ENCODE peak calls at places on chromosomes 6 and 20, in ten cellular contexts. S, W, O, Q, I, E, J, H, T and V are unnamed samples.

GRCh38 chr6:168197636-168198301 is 118.8 kb upstream of the FRMD1 start:
- DNase-seq in S (no peak), W (no peak), O (peak; percentile 41), Q (no peak), I (no peak), E (no peak), J (no peak), H (no peak), T (peak; percentile 42), V (no peak)

GRCh38 chr6:92779758-92780157 is 639.6 kb downstream of the EPHA7 start:
- DNase-seq in S (no peak), W (no peak), O (no peak), Q (peak; percentile 58), I (peak; percentile 17), E (no peak), J (no peak), H (no peak), T (no peak), V (no peak)

GRCh38 chr6:111824608-111825337 is 48.5 kb downstream of the FYN start:
- DNase-seq in S (no peak), W (no peak), O (no peak), Q (no peak), I (no peak), E (no peak), J (no peak), H (no peak), T (no peak), V (no peak)

GRCh38 chr6:82248233-82248735 is 740 bp upstream of the IBTK start:
- DNase-seq in S (no peak), W (peak; percentile 42), O (no peak), Q (peak; percentile 73), I (peak; percentile 14), E (peak; percentile 61), J (no peak), H (no peak), T (no peak), V (no peak)

GRCh38 chr6:7047966-7048365 is 59.8 kb upstream of the RREB1 start:
- DNase-seq in S (no peak), W (no peak), O (no peak), Q (no peak), I (peak; percentile 20), E (no peak), J (no peak), H (no peak), T (no peak), V (no peak)

GRCh38 chr6:35096129-35096852 is 44.8 kb downstream of the TCP11 start:
- DNase-seq in S (no peak), W (no peak), O (no peak), Q (no peak), I (no peak), E (no peak), J (no peak), H (no peak), T (no peak), V (no peak)

GRCh38 chr20:13262701-13263335 is 41.7 kb downstream of the ISM1 start:
- DNase-seq in S (no peak), W (no peak), O (no peak), Q (no peak), I (no peak), E (no peak), J (no peak), H (no peak), T (no peak), V (no peak)

GRCh38 chr6:44452725-44453124 is 65.2 kb downstream of the CDC5L start:
- DNase-seq in S (no peak), W (no peak), O (no peak), Q (no peak), I (no peak), E (no peak), J (no peak), H (no peak), T (no peak), V (no peak)

GRCh38 chr6:143098054-143098673 is 37.5 kb downstream of the AIG1 start:
- DNase-seq in S (no peak), W (no peak), O (no peak), Q (no peak), I (no peak), E (no peak), J (no peak), H (no peak), T (no peak), V (no peak)

GRCh38 chr6:133512410-133513016 is 271.4 kb downstream of the EYA4 start:
- DNase-seq in S (no peak), W (peak; percentile 68), O (no peak), Q (peak; percentile 12), I (peak; percentile 37), E (peak; percentile 70), J (no peak), H (no peak), T (no peak), V (no peak)

GRCh38 chr20:62068997-62069396 is 3.3 kb upstream of the TAF4 start:
- DNase-seq in S (no peak), W (peak; percentile 50), O (no peak), Q (peak; percentile 29), I (no peak), E (no peak), J (no peak), H (no peak), T (no peak), V (no peak)

GRCh38 chr20:63117661-63118302 is 98.1 kb downstream of the YTHDF1 start:
- DNase-seq in S (peak; percentile 15), W (no peak), O (no peak), Q (no peak), I (no peak), E (no peak), J (no peak), H (no peak), T (no peak), V (no peak)

GRCh38 chr6:3939559-3939958 is 90.4 kb downstream of the FAM50B start:
- DNase-seq in S (no peak), W (no peak), O (no peak), Q (no peak), I (no peak), E (no peak), J (no peak), H (no peak), T (no peak), V (no peak)
- H3K4me3 ChIP-seq in S (no peak overlapping the region), W (no peak overlapping the region), O (no peak overlapping the region), Q (no peak overlapping the region), I (no peak overlapping the region), E (no peak overlapping the region), J (no peak overlapping the region), H (no peak overlapping the region), T (no peak overlapping the region), V (no peak overlapping the region)

DNA sequence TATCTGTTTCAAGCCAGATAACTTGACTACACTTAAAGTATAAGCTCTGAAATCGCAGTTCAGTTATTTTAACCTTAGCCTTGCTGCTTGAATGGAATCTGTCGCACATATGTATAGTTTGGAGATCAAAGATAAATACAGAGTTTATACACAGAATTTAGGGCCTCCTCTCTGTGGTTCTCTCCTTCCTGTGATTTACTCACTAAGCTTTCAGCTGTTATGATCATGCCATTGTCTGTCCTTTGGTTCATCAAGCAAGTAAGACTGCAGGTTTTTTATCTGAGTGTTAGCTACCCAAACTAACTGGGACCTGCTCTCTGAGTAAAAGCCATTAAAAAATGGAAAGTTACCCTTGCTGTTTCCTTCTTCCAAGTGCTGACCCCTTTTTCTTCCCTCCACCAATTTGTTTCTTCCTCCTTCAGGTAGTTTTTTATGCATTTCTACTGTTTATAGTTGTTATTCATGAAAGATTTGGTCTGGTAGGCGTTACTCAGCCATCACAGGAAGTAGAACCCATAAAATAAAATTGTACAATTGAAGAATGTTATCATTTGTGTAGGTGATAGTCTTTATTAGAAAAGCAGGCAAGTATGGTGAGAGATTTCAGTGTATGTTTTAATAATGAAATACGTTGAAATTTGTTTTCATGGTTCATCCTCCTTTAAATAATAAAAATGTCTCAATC is 33.7 kb upstream of the SUMO4 start:
- DNase-seq in S (no peak), W (no peak), O (no peak), Q (no peak), I (no peak), E (no peak), J (no peak), H (no peak), T (no peak), V (no peak)
- H3K4me1 ChIP-seq in S (peaks cover 11% of the 10 kb centered on the region), W (peaks cover 23% of the 10 kb centered on the region), O (peaks cover 6% of the 10 kb centered on the region), Q (no peaks in the 10 kb centered on the region), I (no peaks in the 10 kb centered on the region), E (no peaks in the 10 kb centered on the region), J (peaks cover 38% of the 10 kb centered on the region), H (peaks cover 51% of the 10 kb centered on the region), T (peaks cover 43% of the 10 kb centered on the region), V (peaks cover 9% of the 10 kb centered on the region)

DNA sequence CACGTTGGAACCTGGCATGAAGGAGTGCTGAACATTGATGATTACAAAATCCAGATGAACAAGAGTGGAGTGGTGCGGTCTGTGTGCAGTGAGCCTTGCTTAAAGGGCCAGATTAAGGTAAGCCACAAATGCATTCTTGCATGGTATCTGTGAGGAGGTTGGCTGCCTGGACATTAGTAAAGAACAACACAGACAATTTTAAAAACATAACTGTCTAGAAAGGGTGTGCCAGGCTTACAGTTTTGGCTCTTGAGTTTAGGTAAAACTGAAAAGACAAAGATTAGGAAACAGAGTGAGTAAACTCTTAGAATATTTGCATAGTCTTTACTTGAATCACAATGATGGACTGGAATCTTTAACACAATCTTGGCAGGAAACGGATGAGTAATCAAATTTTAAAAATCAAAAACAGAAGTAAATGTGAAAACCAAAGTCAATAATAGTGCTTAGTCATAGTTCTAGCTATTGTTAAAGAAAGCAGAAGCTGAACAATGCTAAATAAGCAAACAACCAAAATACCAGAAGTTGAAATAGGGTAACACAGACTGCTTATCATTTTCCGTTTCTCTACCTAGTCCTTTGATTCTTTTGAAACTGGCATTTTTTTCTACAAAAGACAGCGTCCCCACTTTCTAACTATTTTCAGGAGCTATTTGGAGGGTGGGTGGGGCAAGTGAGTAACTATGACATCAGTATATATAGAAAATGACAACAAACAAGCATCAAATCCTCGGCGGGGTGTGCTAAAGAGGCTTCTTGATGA is 185.9 kb upstream of the RAB32 start:
- DNase-seq in S (no peak), W (no peak), O (no peak), Q (no peak), I (no peak), E (no peak), J (no peak), H (no peak), T (no peak), V (no peak)
- H3K4me3 ChIP-seq in S (no peak overlapping the region), W (no peak overlapping the region), O (no peak overlapping the region), Q (no peak overlapping the region), I (no peak overlapping the region), E (no peak overlapping the region), J (no peak overlapping the region), H (no peak overlapping the region), T (no peak overlapping the region), V (no peak overlapping the region)

DNA sequence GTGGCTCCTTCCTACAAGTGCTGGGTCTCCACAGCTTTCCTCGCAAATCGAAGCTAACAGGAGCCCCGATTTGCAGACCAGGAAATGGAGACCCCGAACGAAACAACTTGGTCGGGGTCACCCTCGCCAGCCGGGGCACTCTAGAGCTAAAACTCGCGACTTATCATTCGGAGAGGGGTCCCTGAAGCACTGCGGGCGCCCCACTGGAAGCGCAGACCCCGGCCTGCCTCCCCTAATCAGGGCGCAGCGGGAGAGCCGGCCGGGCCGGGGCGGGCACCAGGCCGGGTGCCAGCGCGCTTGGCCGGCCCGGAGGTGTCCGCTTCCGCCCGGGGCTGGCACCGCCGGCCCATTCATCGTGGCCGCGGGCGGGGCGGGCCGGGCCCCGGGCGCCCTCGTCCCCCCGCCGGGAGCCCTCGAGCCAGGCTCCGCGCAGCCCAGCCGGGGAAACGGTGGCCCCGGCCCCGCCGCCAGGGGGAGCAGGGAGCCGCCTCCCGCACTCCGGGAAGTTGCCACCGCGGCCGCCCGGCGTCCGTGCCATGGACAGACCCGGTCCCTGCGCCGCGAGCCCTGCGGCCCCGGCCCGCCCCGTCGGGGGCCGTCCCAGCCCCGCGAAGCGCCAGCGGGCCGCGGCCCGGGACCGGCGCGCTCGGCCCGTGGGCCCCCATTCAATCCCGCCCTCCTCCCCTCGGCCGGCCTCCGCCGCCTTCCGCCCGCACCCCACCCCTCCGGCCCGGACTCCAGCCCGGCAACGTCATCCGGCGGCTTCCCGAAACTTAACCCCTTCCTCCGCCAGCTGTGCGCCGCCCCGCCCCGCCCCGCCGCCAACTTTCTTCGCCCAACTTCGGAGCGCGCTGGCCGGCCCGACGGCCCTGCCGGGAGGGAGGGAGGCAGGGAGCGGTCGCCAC is 954 bp downstream of the RRBP1 start:
- DNase-seq in S (peak; percentile 90), W (peak; percentile 82), O (peak; percentile 90), Q (peak; percentile 75), I (peak; percentile 89), E (peak; percentile 91), J (peak; percentile 46), H (peak; percentile 86), T (peak; percentile 92), V (peak; percentile 92)
- H3K4me1 ChIP-seq in S (peaks cover 30% of the 10 kb centered on the region), W (peaks cover 24% of the 10 kb centered on the region), O (peaks cover 20% of the 10 kb centered on the region), Q (peaks cover 3% of the 10 kb centered on the region), I (peaks cover 17% of the 10 kb centered on the region), E (peaks cover 13% of the 10 kb centered on the region), J (peaks cover 36% of the 10 kb centered on the region), H (peaks cover 46% of the 10 kb centered on the region), T (peaks cover 20% of the 10 kb centered on the region), V (no peaks in the 10 kb centered on the region)